ENCODE peak calls at places on chromosomes 1 and 21, in four cellular contexts. L, N, W and F are unnamed samples.

GRCh38 chr1:23788695-23789094 is 2.2 kb upstream of the LYPLA2 start:
- DNase-seq in W (no peak), N (no peak), L (no peak), F (no peak)

GRCh38 chr1:107277022-107277421 is 136.2 kb downstream of the NTNG1 start:
- DNase-seq in N (no peak), W (no peak), L (peak; percentile 60), F (no peak)

GRCh38 chr1:43783671-43784205 is 76.4 kb downstream of the ST3GAL3 start:
- DNase-seq in L (no peak), W (no peak), N (no peak), F (peak; percentile 80)

GRCh38 chr1:101797722-101798121 is 199.0 kb downstream of the OLFM3 start:
- DNase-seq in N (no peak), W (no peak), L (no peak), F (no peak)

GRCh38 chr1:17861685-17862084 is 106.6 kb downstream of the ACTL8 start:
- DNase-seq in W (no peak), N (no peak), L (no peak), F (peak; percentile 50)

GRCh38 chr1:77063118-77063517 is 156.1 kb downstream of the PIGK start:
- DNase-seq in L (no peak), W (no peak), N (no peak), F (no peak)

GRCh38 chr21:15592957-15593356 is 136.8 kb upstream of the USP25 start:
- DNase-seq in W (no peak), L (no peak), N (no peak), F (no peak)

GRCh38 chr21:45381036-45381787 is 23.8 kb upstream of the COL18A1 start:
- DNase-seq in L (peak; percentile 56), W (no peak), N (no peak), F (no peak)

GRCh38 chr1:33711511-33711910 is 152.4 kb upstream of the HMGB4 start:
- DNase-seq in N (no peak), W (no peak), L (no peak), F (no peak)

GRCh38 chr1:114274621-114275317 is 121.1 kb upstream of the SYT6 start:
- DNase-seq in W (no peak), L (no peak), N (no peak), F (no peak)

GRCh38 chr1:15579683-15580047 is 5.2 kb downstream of the AGMAT start:
- DNase-seq in L (no peak), N (no peak), W (no peak), F (no peak)

GRCh38 chr1:80731241-80731894 is 1069.4 kb upstream of the ADGRL2 start:
- DNase-seq in W (no peak), L (no peak), N (no peak), F (peak; percentile 35)

GRCh38 chr1:117179471-117179870 is 31.3 kb downstream of the VTCN1 start:
- DNase-seq in L (no peak), W (no peak), N (no peak), F (no peak)

GRCh38 chr21:38277501-38278111 is 20.8 kb downstream of the KCNJ15 start:
- DNase-seq in L (peak; percentile 76), N (peak; percentile 96), W (no peak), F (peak; percentile 98)

GRCh38 chr1:10152709-10153284 is 57.6 kb upstream of the KIF1B start:
- DNase-seq in L (no peak), N (no peak), W (no peak), F (peak; percentile 70)

GRCh38 chr1:53378932-53379661 is 51.2 kb upstream of the LRP8 start:
- DNase-seq in N (no peak), W (no peak), L (peak; percentile 24), F (no peak)

GRCh38 chr1:33985166-33985565 is 121.3 kb downstream of the HMGB4 start:
- DNase-seq in L (no peak), N (no peak), W (no peak), F (peak; percentile 41)

GRCh38 chr1:193448682-193449461 is 262.5 kb upstream of the B3GALT2 start:
- DNase-seq in W (peak; percentile 49), L (no peak), N (no peak), F (no peak)

GRCh38 chr1:54218883-54219687 is 19.1 kb downstream of the MRPL37 start:
- DNase-seq in W (no peak), N (no peak), L (no peak), F (no peak)

GRCh38 chr1:232515706-232516105 is 114.2 kb downstream of the SIPA1L2 start:
- DNase-seq in L (no peak), N (no peak), W (no peak), F (no peak)

GRCh38 chr1:38932496-38933014 is 9.1 kb downstream of the RHBDL2 start:
- DNase-seq in L (no peak), W (no peak), N (no peak), F (no peak)

GRCh38 chr21:29287383-29287782 is 11.3 kb upstream of the BACH1 start:
- DNase-seq in L (no peak), N (no peak), W (no peak), F (peak; percentile 20)

GRCh38 chr1:97088386-97088785 is 366.8 kb downstream of the PTBP2 start:
- DNase-seq in L (no peak), W (no peak), N (no peak), F (no peak)

GRCh38 chr1:111571987-111572386 is 47.6 kb upstream of the RAP1A start:
- DNase-seq in L (no peak), W (no peak), N (peak; percentile 56), F (no peak)

GRCh38 chr1:218817747-218818146 is 355.9 kb upstream of the LYPLAL1 start:
- DNase-seq in N (no peak), W (no peak), L (peak; percentile 56), F (no peak)

GRCh38 chr1:93338426-93338825 is 7.3 kb upstream of the DR1 start:
- DNase-seq in N (peak; percentile 81), L (no peak), W (no peak), F (peak; percentile 94)

GRCh38 chr1:8203551-8203950 is 114.4 kb upstream of the SLC45A1 start:
- DNase-seq in W (no peak), N (no peak), L (no peak), F (no peak)

GRCh38 chr1:13587256-13588030 is 3.8 kb downstream of the PDPN start:
- DNase-seq in W (no peak), L (no peak), N (no peak), F (peak; percentile 64)

GRCh38 chr1:245986404-245987221 is 520.5 kb downstream of the SMYD3 start:
- DNase-seq in W (no peak), L (no peak), N (peak; percentile 61), F (peak; percentile 80)

GRCh38 chr1:239814306-239814881 is 277.3 kb upstream of the FMN2 start:
- DNase-seq in W (no peak), N (peak; percentile 47), L (peak; percentile 74), F (peak; percentile 92)

GRCh38 chr1:68128157-68128556 is 77.7 kb upstream of the DIRAS3 start:
- DNase-seq in L (no peak), N (no peak), W (no peak), F (peak; percentile 40)

GRCh38 chr1:67850611-67851075 is 17.4 kb upstream of the GNG12 start:
- DNase-seq in L (peak; percentile 87), N (no peak), W (no peak), F (peak; percentile 92)

GRCh38 chr1:224635356-224635755 is 19.2 kb downstream of the CNIH3 start:
- DNase-seq in N (no peak), W (no peak), L (no peak), F (peak; percentile 76)

GRCh38 chr1:223802602-223803001 is 43.1 kb downstream of the TP53BP2 start:
- DNase-seq in N (no peak), W (no peak), L (no peak), F (no peak)

GRCh38 chr1:248752119-248752931 is 3.2 kb downstream of the LYPD8 start:
- DNase-seq in W (no peak), L (no peak), N (no peak), F (no peak)

GRCh38 chr1:60290393-60290792 is 216.8 kb upstream of the C1orf87 start:
- DNase-seq in N (no peak), W (no peak), L (no peak), F (no peak)

GRCh38 chr1:7639435-7640131 is 131.5 kb upstream of the VAMP3 start:
- DNase-seq in N (no peak), L (no peak), W (no peak), F (no peak)